ENCODE peak calls at places on chromosomes 1 and 21, in five cellular contexts. F is AG04449, B is GM13976, Q is activated B cell treated with CpG ODN at 0.5 μM for 24 hours, L is neural crest cell. T is an unnamed sample.

GRCh38 chr1:183956559-183957188 is 80.9 kb downstream of the COLGALT2 start:
- DNase-seq in F (peak), B (peak), Q (no peak), L (no peak), T (peak)

GRCh38 chr1:23366598-23366997 is 3.0 kb downstream of the ZNF436 start:
- DNase-seq in F (no peak), B (no peak), Q (no peak), L (no peak), T (no peak)

GRCh38 chr1:156667610-156667967 is 9.6 kb downstream of the NES start:
- DNase-seq in F (no peak), B (no peak), Q (no peak), L (no peak), T (no peak)

GRCh38 chr1:225517221-225517620 is 89.4 kb upstream of the LBR start:
- DNase-seq in F (no peak), B (no peak), Q (no peak), L (no peak), T (no peak)

GRCh38 chr21:29351691-29352090 is 53.0 kb downstream of the BACH1 start:
- DNase-seq in F (peak), B (no peak), Q (no peak), L (no peak), T (peak)

GRCh38 chr1:145967288-145967687 is 2.8 kb downstream of the POLR3GL start:
- DNase-seq in F (no peak), B (no peak), Q (no peak), L (no peak), T (no peak)

GRCh38 chr21:35606578-35606977 is 453.7 kb downstream of the SETD4 start:
- DNase-seq in F (no peak), B (no peak), Q (no peak), L (no peak), T (no peak)

GRCh38 chr1:31666290-31666963 is 21.8 kb upstream of the PEF1 start:
- DNase-seq in F (no peak), B (no peak), Q (no peak), L (no peak), T (peak)

GRCh38 chr1:199403421-199404116 is 623.9 kb upstream of the NR5A2 start:
- DNase-seq in F (peak), B (no peak), Q (no peak), L (no peak), T (peak)

GRCh38 chr1:9822490-9822889 is 1.3 kb downstream of the CLSTN1 start:
- DNase-seq in F (no peak), B (no peak), Q (no peak), L (no peak), T (no peak)

GRCh38 chr21:35565204-35565611 is 495.1 kb downstream of the SETD4 start:
- DNase-seq in F (peak), B (no peak), Q (no peak), L (peak), T (no peak)

GRCh38 chr1:36248250-36248894 is 24.1 kb downstream of the THRAP3 start:
- DNase-seq in F (no peak), B (no peak), Q (no peak), L (no peak), T (peak)

GRCh38 chr1:210730023-210730422 is 401.3 kb downstream of the HHAT start:
- DNase-seq in F (no peak), B (no peak), Q (no peak), L (no peak), T (no peak)

GRCh38 chr21:14403681-14404318 is 20.9 kb upstream of the HSPA13 start:
- DNase-seq in F (no peak), B (peak), Q (no peak), L (no peak), T (no peak)

GRCh38 chr1:228393268-228393699 is 13.4 kb downstream of the TRIM11 start:
- DNase-seq in F (peak), B (no peak), Q (no peak), L (no peak), T (no peak)

GRCh38 chr1:22266162-22266561 is 123.3 kb upstream of the WNT4 start:
- DNase-seq in F (no peak), B (no peak), Q (no peak), L (no peak), T (no peak)

GRCh38 chr1:91777630-91778300 is 108.2 kb downstream of the TGFBR3 start:
- DNase-seq in F (no peak), B (no peak), Q (no peak), L (no peak), T (no peak)

GRCh38 chr1:85200367-85200869 is 398 bp downstream of the SYDE2 start:
- DNase-seq in F (no peak), B (no peak), Q (no peak), L (peak), T (no peak)

GRCh38 chr1:212529211-212529731 is 79.3 kb upstream of the ATF3 start:
- DNase-seq in F (peak), B (no peak), Q (no peak), L (no peak), T (no peak)

GRCh38 chr21:35476616-35477395 is 427.7 kb upstream of the RUNX1 start:
- DNase-seq in F (no peak), B (no peak), Q (no peak), L (no peak), T (no peak)

GRCh38 chr1:170273556-170274501 is 128.1 kb downstream of the NTMT2 start:
- DNase-seq in F (no peak), B (no peak), Q (no peak), L (no peak), T (no peak)

GRCh38 chr1:44646276-44646675 is 28.0 kb downstream of the TMEM53 start:
- DNase-seq in F (no peak), B (no peak), Q (no peak), L (no peak), T (no peak)

GRCh38 chr1:174659823-174660222 is 212.1 kb downstream of the GPR52 start:
- DNase-seq in F (peak), B (no peak), Q (no peak), L (no peak), T (no peak)

GRCh38 chr1:179447489-179447888 is 81.7 kb downstream of the AXDND1 start:
- DNase-seq in F (no peak), B (peak), Q (no peak), L (no peak), T (no peak)

GRCh38 chr1:53449026-53449425 is 10.2 kb upstream of the DMRTB1 start:
- DNase-seq in F (peak), B (no peak), Q (no peak), L (no peak), T (no peak)

GRCh38 chr1:238404921-238405320 is 514.2 kb upstream of the ZP4 start:
- DNase-seq in F (no peak), B (no peak), Q (no peak), L (no peak), T (no peak)

GRCh38 chr1:109793089-109793485 is 29.4 kb upstream of the EPS8L3 start:
- DNase-seq in F (no peak), B (no peak), Q (no peak), L (no peak), T (no peak)

GRCh38 chr1:29835486-29836273 is 599.4 kb downstream of the PTPRU start:
- DNase-seq in F (no peak), B (no peak), Q (no peak), L (no peak), T (no peak)

GRCh38 chr1:205435904-205436573 is 14.2 kb upstream of the LEMD1 start:
- DNase-seq in F (no peak), B (no peak), Q (no peak), L (no peak), T (no peak)

GRCh38 chr1:180167721-180168467 is 13.2 kb downstream of the QSOX1 start:
- DNase-seq in F (no peak), B (no peak), Q (no peak), L (no peak), T (no peak)

GRCh38 chr1:178093958-178094751 is at the start of gene RASAL2:
- DNase-seq in F (no peak), B (peak), Q (peak), L (peak), T (no peak)

GRCh38 chr1:240126821-240127220 is 35.1 kb downstream of the FMN2 start:
- DNase-seq in F (no peak), B (no peak), Q (no peak), L (no peak), T (no peak)

GRCh38 chr1:64251971-64252370 is 48.5 kb downstream of the UBE2U start:
- DNase-seq in F (no peak), B (no peak), Q (no peak), L (no peak), T (no peak)
- TF ChIP-seq CTCF in F (no peak), B (no peak), Q (no peak), L (no peak), T (no peak)

DNA sequence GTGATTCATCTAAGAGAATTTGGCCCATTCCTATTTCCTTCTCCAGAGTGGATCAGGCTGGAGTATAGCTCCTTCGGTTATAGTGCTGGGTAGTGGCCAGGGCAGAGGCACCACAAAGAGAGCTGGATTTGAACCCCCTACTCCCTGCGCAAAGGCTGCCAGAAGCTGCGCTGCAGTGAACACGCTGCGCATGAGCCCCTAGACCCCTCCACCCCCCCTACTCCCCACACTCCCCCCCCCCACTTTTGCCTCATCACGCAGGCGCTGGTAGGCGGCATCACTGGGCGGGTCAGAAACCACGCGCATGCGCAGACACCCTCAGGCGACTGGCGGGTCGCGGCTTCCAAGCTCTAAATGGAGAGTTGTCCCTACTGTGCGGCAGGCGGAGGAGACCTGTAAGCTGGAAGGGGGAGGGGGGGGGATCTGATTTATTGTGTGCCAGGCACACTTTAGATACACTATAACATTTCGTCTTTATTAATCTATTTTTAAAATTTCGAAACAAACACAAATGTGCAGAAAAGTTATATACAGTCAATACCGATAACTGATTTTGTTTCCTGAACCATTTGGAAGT is 38.7 kb upstream of the HMGN1 start:
- DNase-seq in F (no peak), B (peak), Q (peak), L (peak), T (peak)
- TF ChIP-seq CTCF in F (no peak), B (no peak), Q (no peak), L (no peak), T (no peak)

DNA sequence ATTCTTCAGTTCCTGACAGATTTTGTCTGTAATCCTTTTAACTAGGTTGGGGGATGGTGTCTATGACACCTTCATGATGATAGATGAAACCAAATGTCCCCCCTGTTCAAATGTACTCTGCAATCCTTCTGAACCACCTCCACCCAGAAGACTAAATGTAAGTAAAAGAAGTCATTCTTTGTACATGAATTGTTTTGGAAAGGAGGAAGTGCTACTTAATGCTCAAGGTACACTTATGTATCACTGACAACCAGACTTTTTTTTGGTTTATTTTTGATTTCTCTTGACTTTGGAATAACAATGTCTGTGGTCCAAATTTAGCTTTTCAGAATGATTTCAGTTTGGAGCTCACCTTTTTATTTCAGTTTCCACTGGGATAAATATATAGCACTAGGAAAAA is 2.3 kb downstream of the DYRK3 start:
- DNase-seq in F (no peak), B (no peak), Q (no peak), L (no peak), T (no peak)
- TF ChIP-seq CTCF in F (no peak), B (no peak), Q (no peak), L (no peak), T (no peak)

GRCh38 chr1:99171126-99171813 is 93.0 kb upstream of the PLPPR4 start:
- DNase-seq in F (no peak), B (no peak), Q (no peak), L (no peak), T (no peak)
- TF ChIP-seq CTCF in F (no peak), B (no peak), Q (no peak), L (no peak), T (no peak)

DNA sequence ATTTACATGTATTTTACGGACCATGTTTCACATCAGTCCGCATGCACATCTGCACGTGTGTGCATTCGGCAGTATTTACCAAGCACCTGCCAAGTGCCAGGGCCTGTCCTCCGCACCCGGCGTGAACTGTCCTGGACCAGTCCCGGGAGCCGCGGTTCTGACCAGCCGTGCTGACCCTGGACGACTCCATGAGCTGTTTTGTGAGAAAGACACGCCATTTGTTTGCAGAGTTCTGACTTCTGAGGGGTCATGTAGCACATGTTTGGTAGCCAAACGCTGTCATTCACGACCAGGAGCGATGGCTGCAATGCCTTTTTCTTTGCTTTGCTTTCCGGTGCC is 3.3 kb upstream of the OLIG2 start:
- DNase-seq in F (no peak), B (peak), Q (no peak), L (no peak), T (no peak)
- TF ChIP-seq CTCF in F (no peak), B (no peak), Q (no peak), L (no peak), T (no peak)

T was measured in AG09319.